ENCODE peak calls at places on chromosomes 12 and 14, in ten cellular contexts. D is AG10803; V is gastrocnemius medialis; Z is fibroblast of mammary gland; T is natural killer cell; L is NCI-H226; A is right atrium auricular region; K is lung microvascular endothelial cell; R is stimulated activated naive B cell treated with anti-CD40 and anti-IgM and Interleukin-4, amounts not matched to agents 10 μg/mL and 1 μg/mL and 100 μg/mL, for 72 hours; E is lower lobe of right lung. Y is an unnamed sample.

GRCh38 chr12:131276501-131277185 is 322.9 kb downstream of the ADGRD1 start:
- DNase-seq in T (no peak), V (no peak), R (no peak), E (peak), Z (no peak), K (no peak), L (no peak), A (no peak), D (no peak), Y (no peak)

GRCh38 chr14:28361486-28361885 is 405.1 kb upstream of the FOXG1 start:
- DNase-seq in R (no peak), K (no peak), E (no peak), T (no peak), D (no peak), Z (no peak), V (no peak), L (no peak), A (no peak), Y (no peak)

GRCh38 chr14:91098591-91098990 is 15.3 kb upstream of the DGLUCY start:
- DNase-seq in V (peak), Z (peak), L (no peak), D (no peak), A (no peak), K (no peak), E (no peak), T (no peak), R (no peak), Y (no peak)

GRCh38 chr14:106691601-106692291 is 1165.4 kb downstream of the TMEM121 start:
- DNase-seq in L (no peak), V (no peak), K (peak), R (peak), E (peak), T (peak), A (no peak), D (no peak), Z (no peak), Y (peak)

GRCh38 chr14:84490081-84490480 is 1039.9 kb upstream of the FLRT2 start:
- DNase-seq in L (no peak), Z (no peak), T (no peak), A (no peak), K (peak), R (no peak), E (no peak), V (no peak), D (no peak), Y (no peak)

GRCh38 chr12:42143401-42144173 is 1.1 kb downstream of the GXYLT1 start:
- DNase-seq in K (peak), L (no peak), D (peak), A (no peak), R (no peak), V (no peak), E (no peak), Z (peak), T (no peak), Y (peak)

GRCh38 chr12:90922068-90922743 is 32.8 kb downstream of the CCER1 start:
- DNase-seq in D (peak), E (no peak), A (no peak), V (no peak), R (no peak), Z (peak), T (no peak), L (no peak), K (peak), Y (peak)

GRCh38 chr14:105748204-105748578 is 221.8 kb downstream of the TMEM121 start:
- DNase-seq in T (no peak), A (no peak), L (peak), E (peak), K (no peak), V (no peak), Z (no peak), R (no peak), D (no peak), Y (peak)

GRCh38 chr12:57225680-57226190 is 3.8 kb upstream of the SHMT2 start:
- DNase-seq in A (no peak), Z (no peak), T (no peak), R (no peak), L (no peak), K (no peak), V (no peak), D (no peak), E (no peak), Y (no peak)

GRCh38 chr14:22386924-22387775 is 201.9 kb downstream of the DAD1 start:
- DNase-seq in Z (peak), T (peak), A (peak), R (peak), K (peak), D (peak), V (peak), L (peak), E (peak), Y (peak)

GRCh38 chr12:75660805-75661404 is 149.5 kb upstream of the KRR1 start:
- DNase-seq in V (no peak), L (peak), R (no peak), E (no peak), A (no peak), K (peak), D (no peak), Z (peak), T (no peak), Y (peak)

GRCh38 chr12:1926274-1926673 is 7.8 kb upstream of the CACNA2D4 start:
- DNase-seq in A (peak), L (no peak), D (no peak), V (peak), Z (no peak), T (no peak), E (no peak), R (no peak), K (no peak), Y (no peak)

GRCh38 chr12:109900752-109901580 is 892 bp downstream of the TCHP start:
- DNase-seq in T (no peak), L (no peak), E (no peak), D (no peak), V (no peak), K (peak), R (no peak), Z (peak), A (no peak), Y (peak)

GRCh38 chr12:119956047-119956446 is 33.0 kb upstream of the BICDL1 start:
- DNase-seq in D (no peak), T (no peak), L (no peak), K (no peak), A (no peak), R (no peak), Z (peak), E (no peak), V (no peak), Y (no peak)

Y was measured in GM23248.